ENCODE peak calls at places on chromosomes 13 and 19, in ten cellular contexts. K is stimulated activated CD8-positive, alpha-beta memory T cell treated with anti-CD3 and anti-CD28 coated beads, Interleukin-7, amount 100 ng/mL, for 1 hour; V is epithelial cell of esophagus; C is head of caudate nucleus; T is naive thymus-derived CD8-positive, alpha-beta T cell; W is stimulated activated CD4-positive, alpha-beta T cell treated with anti-CD3 and anti-CD28 coated beads, Interleukin-4, amount 100 ng/mL, for 24 hours; S is SK-N-SH; D is lower lobe of right lung; G is amygdala; F is EH. L is an unnamed sample.

GRCh38 chr13:22836475-22836874 is 344.3 kb upstream of the SGCG start:
- DNase-seq in K (no peak), V (no peak), C (no peak), T (no peak), W (no peak), S (no peak), D (no peak), G (no peak), F (no peak), L (no peak)

GRCh38 chr13:94327318-94327717 is 152.2 kb downstream of the DCT start:
- DNase-seq in K (no peak), V (no peak), C (no peak), T (peak), W (no peak), S (no peak), D (no peak), G (no peak), F (peak), L (no peak)

GRCh38 chr13:109088101-109088500 is 458.7 kb downstream of the MYO16 start:
- DNase-seq in K (no peak), V (peak), C (no peak), T (no peak), W (no peak), S (no peak), D (no peak), G (no peak), F (no peak), L (no peak)

GRCh38 chr19:3097442-3097871 is 3.3 kb downstream of the GNA11 start:
- DNase-seq in K (no peak), V (no peak), C (no peak), T (no peak), W (no peak), S (no peak), D (no peak), G (no peak), F (no peak), L (no peak)

GRCh38 chr13:99086869-99087129 is 108.9 kb upstream of the DOCK9 start:
- DNase-seq in K (no peak), V (no peak), C (peak), T (no peak), W (peak), S (no peak), D (peak), G (no peak), F (no peak), L (no peak)

GRCh38 chr13:30091691-30092090 is 215.7 kb downstream of the KATNAL1 start:
- DNase-seq in K (no peak), V (no peak), C (peak), T (no peak), W (no peak), S (no peak), D (peak), G (no peak), F (no peak), L (no peak)

GRCh38 chr13:98848736-98849135 is 96.3 kb upstream of the SLC15A1 start:
- DNase-seq in K (no peak), V (peak), C (no peak), T (no peak), W (no peak), S (no peak), D (no peak), G (no peak), F (peak), L (no peak)

GRCh38 chr19:34386645-34387445 is 17.4 kb upstream of the PDCD2L start:
- DNase-seq in K (no peak), V (no peak), C (no peak), T (no peak), W (no peak), S (no peak), D (no peak), G (no peak), F (no peak), L (no peak)

GRCh38 chr19:45668342-45668871 is 386 bp downstream of the GIPR start:
- DNase-seq in K (no peak), V (no peak), C (peak), T (peak), W (peak), S (no peak), D (no peak), G (no peak), F (no peak), L (no peak)

GRCh38 chr19:35404879-35405622 is 34.2 kb downstream of the GPR42 start:
- DNase-seq in K (no peak), V (peak), C (no peak), T (no peak), W (peak), S (no peak), D (no peak), G (peak), F (peak), L (no peak)

GRCh38 chr13:44347301-44347700 is 26.3 kb upstream of the SERP2 start:
- DNase-seq in K (no peak), V (peak), C (no peak), T (no peak), W (no peak), S (no peak), D (no peak), G (no peak), F (no peak), L (no peak)

GRCh38 chr19:13521066-13521465 is 14.8 kb upstream of the CACNA1A start:
- DNase-seq in K (no peak), V (no peak), C (no peak), T (no peak), W (no peak), S (no peak), D (no peak), G (no peak), F (peak), L (no peak)

GRCh38 chr13:74217816-74218215 is 83.6 kb upstream of the KLF12 start:
- DNase-seq in K (no peak), V (no peak), C (no peak), T (no peak), W (no peak), S (no peak), D (no peak), G (no peak), F (peak), L (no peak)

GRCh38 chr13:39961036-39961435 is 305.6 kb downstream of the COG6 start:
- DNase-seq in K (no peak), V (no peak), C (no peak), T (no peak), W (no peak), S (no peak), D (no peak), G (no peak), F (no peak), L (no peak)

GRCh38 chr19:17889609-17890214 is 18.0 kb downstream of the SLC5A5 start:
- DNase-seq in K (no peak), V (peak), C (peak), T (no peak), W (no peak), S (no peak), D (no peak), G (no peak), F (peak), L (no peak)

GRCh38 chr19:6663236-6664187 is 6.4 kb downstream of the TNFSF14 start:
- DNase-seq in K (peak), V (peak), C (no peak), T (no peak), W (peak), S (no peak), D (no peak), G (no peak), F (no peak), L (no peak)